ENCODE peak calls at places on chromosomes 12 and 14, in ten cellular contexts. One of them, this sample, is unnamed.

GRCh38 chr12:1859643-1860042 is 39.3 kb downstream of the LRTM2 start:
- DNase-seq in activated CD8-positive, alpha-beta T cell treated with anti-CD3 and anti-CD28 coated beads for 36 hours: no peak
- DNase-seq in astrocyte of the spinal cord: no peak
- DNase-seq in A673: no peak
- DNase-seq in esophagus muscularis mucosa: no peak
- DNase-seq in glutamatergic neuron: peak; percentile 22
- DNase-seq in neural crest cell: no peak
- DNase-seq in AG09319: no peak
- DNase-seq in progenitor cell of endocrine pancreas: no peak
- DNase-seq in CD8-positive, alpha-beta T cell: no peak
- DNase-seq in this sample: no peak

GRCh38 chr14:70780396-70781075 is 28.8 kb downstream of the MAP3K9 start:
- DNase-seq in activated CD8-positive, alpha-beta T cell treated with anti-CD3 and anti-CD28 coated beads for 36 hours: no peak
- DNase-seq in astrocyte of the spinal cord: no peak
- DNase-seq in A673: no peak
- DNase-seq in esophagus muscularis mucosa: no peak
- DNase-seq in glutamatergic neuron: no peak
- DNase-seq in neural crest cell: no peak
- DNase-seq in AG09319: no peak
- DNase-seq in progenitor cell of endocrine pancreas: no peak
- DNase-seq in CD8-positive, alpha-beta T cell: no peak
- DNase-seq in this sample: no peak

GRCh38 chr12:19171731-19172130 is 42.2 kb downstream of the PLEKHA5 start:
- DNase-seq in activated CD8-positive, alpha-beta T cell treated with anti-CD3 and anti-CD28 coated beads for 36 hours: no peak
- DNase-seq in astrocyte of the spinal cord: no peak
- DNase-seq in A673: no peak
- DNase-seq in esophagus muscularis mucosa: no peak
- DNase-seq in glutamatergic neuron: no peak
- DNase-seq in neural crest cell: no peak
- DNase-seq in AG09319: no peak
- DNase-seq in progenitor cell of endocrine pancreas: no peak
- DNase-seq in CD8-positive, alpha-beta T cell: no peak
- DNase-seq in this sample: no peak

GRCh38 chr12:52235001-52235760 is 2.1 kb downstream of the KRT7 start:
- DNase-seq in activated CD8-positive, alpha-beta T cell treated with anti-CD3 and anti-CD28 coated beads for 36 hours: no peak
- DNase-seq in astrocyte of the spinal cord: no peak
- DNase-seq in A673: no peak
- DNase-seq in esophagus muscularis mucosa: no peak
- DNase-seq in glutamatergic neuron: no peak
- DNase-seq in neural crest cell: no peak
- DNase-seq in AG09319: no peak
- DNase-seq in progenitor cell of endocrine pancreas: no peak
- DNase-seq in CD8-positive, alpha-beta T cell: no peak
- DNase-seq in this sample: no peak

GRCh38 chr12:131711551-131712205 is 788 bp downstream of the SFSWAP start:
- DNase-seq in activated CD8-positive, alpha-beta T cell treated with anti-CD3 and anti-CD28 coated beads for 36 hours: peak; percentile 9
- DNase-seq in astrocyte of the spinal cord: no peak
- DNase-seq in A673: no peak
- DNase-seq in esophagus muscularis mucosa: no peak
- DNase-seq in glutamatergic neuron: no peak
- DNase-seq in neural crest cell: no peak
- DNase-seq in AG09319: no peak
- DNase-seq in progenitor cell of endocrine pancreas: no peak
- DNase-seq in CD8-positive, alpha-beta T cell: no peak
- DNase-seq in this sample: no peak

GRCh38 chr12:48925218-48925871 is at the start of gene FKBP11:
- DNase-seq in activated CD8-positive, alpha-beta T cell treated with anti-CD3 and anti-CD28 coated beads for 36 hours: peak; percentile 90
- DNase-seq in astrocyte of the spinal cord: peak; percentile 37
- DNase-seq in A673: peak; percentile 50
- DNase-seq in esophagus muscularis mucosa: no peak
- DNase-seq in glutamatergic neuron: peak; percentile 60
- DNase-seq in neural crest cell: peak; percentile 12
- DNase-seq in AG09319: no peak
- DNase-seq in progenitor cell of endocrine pancreas: peak; percentile 24
- DNase-seq in CD8-positive, alpha-beta T cell: peak; percentile 83
- DNase-seq in this sample: no peak

GRCh38 chr12:69639400-69640016 is 28.8 kb upstream of the LRRC10 start:
- DNase-seq in activated CD8-positive, alpha-beta T cell treated with anti-CD3 and anti-CD28 coated beads for 36 hours: peak; percentile 70
- DNase-seq in astrocyte of the spinal cord: peak; percentile 66
- DNase-seq in A673: peak; percentile 86
- DNase-seq in esophagus muscularis mucosa: no peak
- DNase-seq in glutamatergic neuron: peak; percentile 78
- DNase-seq in neural crest cell: peak; percentile 66
- DNase-seq in AG09319: peak; percentile 24
- DNase-seq in progenitor cell of endocrine pancreas: peak; percentile 51
- DNase-seq in CD8-positive, alpha-beta T cell: peak; percentile 56
- DNase-seq in this sample: peak; percentile 3

GRCh38 chr12:32893008-32893407 is 3.6 kb downstream of the PKP2 start:
- DNase-seq in activated CD8-positive, alpha-beta T cell treated with anti-CD3 and anti-CD28 coated beads for 36 hours: no peak
- DNase-seq in astrocyte of the spinal cord: no peak
- DNase-seq in A673: no peak
- DNase-seq in esophagus muscularis mucosa: no peak
- DNase-seq in glutamatergic neuron: no peak
- DNase-seq in neural crest cell: no peak
- DNase-seq in AG09319: no peak
- DNase-seq in progenitor cell of endocrine pancreas: no peak
- DNase-seq in CD8-positive, alpha-beta T cell: no peak
- DNase-seq in this sample: no peak

GRCh38 chr12:62866451-62867082 is 68.4 kb downstream of the PPM1H start:
- DNase-seq in activated CD8-positive, alpha-beta T cell treated with anti-CD3 and anti-CD28 coated beads for 36 hours: no peak
- DNase-seq in astrocyte of the spinal cord: peak; percentile 78
- DNase-seq in A673: no peak
- DNase-seq in esophagus muscularis mucosa: no peak
- DNase-seq in glutamatergic neuron: no peak
- DNase-seq in neural crest cell: no peak
- DNase-seq in AG09319: no peak
- DNase-seq in progenitor cell of endocrine pancreas: no peak
- DNase-seq in CD8-positive, alpha-beta T cell: no peak
- DNase-seq in this sample: peak; percentile 62

GRCh38 chr14:54674342-54674741 is 107.4 kb downstream of the SAMD4A start:
- DNase-seq in activated CD8-positive, alpha-beta T cell treated with anti-CD3 and anti-CD28 coated beads for 36 hours: no peak
- DNase-seq in astrocyte of the spinal cord: no peak
- DNase-seq in A673: no peak
- DNase-seq in esophagus muscularis mucosa: no peak
- DNase-seq in glutamatergic neuron: no peak
- DNase-seq in neural crest cell: no peak
- DNase-seq in AG09319: no peak
- DNase-seq in progenitor cell of endocrine pancreas: no peak
- DNase-seq in CD8-positive, alpha-beta T cell: no peak
- DNase-seq in this sample: no peak

GRCh38 chr12:101720118-101720517 is 19.1 kb downstream of the SYCP3 start:
- DNase-seq in activated CD8-positive, alpha-beta T cell treated with anti-CD3 and anti-CD28 coated beads for 36 hours: no peak
- DNase-seq in astrocyte of the spinal cord: no peak
- DNase-seq in A673: no peak
- DNase-seq in esophagus muscularis mucosa: no peak
- DNase-seq in glutamatergic neuron: no peak
- DNase-seq in neural crest cell: no peak
- DNase-seq in AG09319: no peak
- DNase-seq in progenitor cell of endocrine pancreas: no peak
- DNase-seq in CD8-positive, alpha-beta T cell: no peak
- DNase-seq in this sample: no peak

GRCh38 chr12:53049582-53050318 is at the start of gene TNS2:
- DNase-seq in activated CD8-positive, alpha-beta T cell treated with anti-CD3 and anti-CD28 coated beads for 36 hours: no peak
- DNase-seq in astrocyte of the spinal cord: no peak
- DNase-seq in A673: no peak
- DNase-seq in esophagus muscularis mucosa: peak; percentile 96
- DNase-seq in glutamatergic neuron: peak; percentile 46
- DNase-seq in neural crest cell: no peak
- DNase-seq in AG09319: no peak
- DNase-seq in progenitor cell of endocrine pancreas: no peak
- DNase-seq in CD8-positive, alpha-beta T cell: no peak
- DNase-seq in this sample: no peak

GRCh38 chr14:49401373-49401772 is 184.8 kb downstream of the RPS29 start:
- DNase-seq in activated CD8-positive, alpha-beta T cell treated with anti-CD3 and anti-CD28 coated beads for 36 hours: no peak
- DNase-seq in astrocyte of the spinal cord: no peak
- DNase-seq in A673: no peak
- DNase-seq in esophagus muscularis mucosa: no peak
- DNase-seq in glutamatergic neuron: no peak
- DNase-seq in neural crest cell: no peak
- DNase-seq in AG09319: no peak
- DNase-seq in progenitor cell of endocrine pancreas: no peak
- DNase-seq in CD8-positive, alpha-beta T cell: no peak
- DNase-seq in this sample: no peak

GRCh38 chr12:41521872-41522379 is 333.8 kb downstream of the PDZRN4 start:
- DNase-seq in activated CD8-positive, alpha-beta T cell treated with anti-CD3 and anti-CD28 coated beads for 36 hours: no peak
- DNase-seq in astrocyte of the spinal cord: peak; percentile 84
- DNase-seq in A673: peak; percentile 95
- DNase-seq in esophagus muscularis mucosa: no peak
- DNase-seq in glutamatergic neuron: no peak
- DNase-seq in neural crest cell: no peak
- DNase-seq in AG09319: peak; percentile 37
- DNase-seq in progenitor cell of endocrine pancreas: no peak
- DNase-seq in CD8-positive, alpha-beta T cell: no peak
- DNase-seq in this sample: peak; percentile 75

GRCh38 chr14:50062438-50063039 is 53.8 kb downstream of the VCPKMT start:
- DNase-seq in activated CD8-positive, alpha-beta T cell treated with anti-CD3 and anti-CD28 coated beads for 36 hours: peak; percentile 91
- DNase-seq in astrocyte of the spinal cord: peak; percentile 82
- DNase-seq in A673: peak; percentile 92
- DNase-seq in esophagus muscularis mucosa: no peak
- DNase-seq in glutamatergic neuron: no peak
- DNase-seq in neural crest cell: no peak
- DNase-seq in AG09319: no peak
- DNase-seq in progenitor cell of endocrine pancreas: no peak
- DNase-seq in CD8-positive, alpha-beta T cell: peak; percentile 78
- DNase-seq in this sample: no peak

GRCh38 chr12:126432780-126433179 is 1367.5 kb downstream of the AACS start:
- DNase-seq in activated CD8-positive, alpha-beta T cell treated with anti-CD3 and anti-CD28 coated beads for 36 hours: no peak
- DNase-seq in astrocyte of the spinal cord: peak; percentile 16
- DNase-seq in A673: peak; percentile 69
- DNase-seq in esophagus muscularis mucosa: no peak
- DNase-seq in glutamatergic neuron: no peak
- DNase-seq in neural crest cell: no peak
- DNase-seq in AG09319: peak; percentile 58
- DNase-seq in progenitor cell of endocrine pancreas: no peak
- DNase-seq in CD8-positive, alpha-beta T cell: no peak
- DNase-seq in this sample: no peak

GRCh38 chr14:100555436-100556067 is 31.7 kb downstream of the BEGAIN start:
- DNase-seq in activated CD8-positive, alpha-beta T cell treated with anti-CD3 and anti-CD28 coated beads for 36 hours: no peak
- DNase-seq in astrocyte of the spinal cord: no peak
- DNase-seq in A673: no peak
- DNase-seq in esophagus muscularis mucosa: no peak
- DNase-seq in glutamatergic neuron: no peak
- DNase-seq in neural crest cell: no peak
- DNase-seq in AG09319: no peak
- DNase-seq in progenitor cell of endocrine pancreas: no peak
- DNase-seq in CD8-positive, alpha-beta T cell: no peak
- DNase-seq in this sample: no peak

GRCh38 chr14:50344831-50345563 is 32.9 kb downstream of the DMAC2L start:
- DNase-seq in activated CD8-positive, alpha-beta T cell treated with anti-CD3 and anti-CD28 coated beads for 36 hours: no peak
- DNase-seq in astrocyte of the spinal cord: no peak
- DNase-seq in A673: no peak
- DNase-seq in esophagus muscularis mucosa: no peak
- DNase-seq in glutamatergic neuron: no peak
- DNase-seq in neural crest cell: no peak
- DNase-seq in AG09319: no peak
- DNase-seq in progenitor cell of endocrine pancreas: no peak
- DNase-seq in CD8-positive, alpha-beta T cell: no peak
- DNase-seq in this sample: no peak

GRCh38 chr12:39443704-39444234 is 849 bp upstream of the KIF21A start:
- DNase-seq in activated CD8-positive, alpha-beta T cell treated with anti-CD3 and anti-CD28 coated beads for 36 hours: no peak
- DNase-seq in astrocyte of the spinal cord: no peak
- DNase-seq in A673: no peak
- DNase-seq in esophagus muscularis mucosa: no peak
- DNase-seq in glutamatergic neuron: no peak
- DNase-seq in neural crest cell: no peak
- DNase-seq in AG09319: no peak
- DNase-seq in progenitor cell of endocrine pancreas: no peak
- DNase-seq in CD8-positive, alpha-beta T cell: no peak
- DNase-seq in this sample: no peak

GRCh38 chr12:12357697-12358476 is 1.0 kb downstream of the BORCS5 start:
- DNase-seq in activated CD8-positive, alpha-beta T cell treated with anti-CD3 and anti-CD28 coated beads for 36 hours: peak; percentile 70
- DNase-seq in astrocyte of the spinal cord: peak; percentile 36
- DNase-seq in A673: peak; percentile 66
- DNase-seq in esophagus muscularis mucosa: no peak
- DNase-seq in glutamatergic neuron: no peak
- DNase-seq in neural crest cell: no peak
- DNase-seq in AG09319: no peak
- DNase-seq in progenitor cell of endocrine pancreas: no peak
- DNase-seq in CD8-positive, alpha-beta T cell: no peak
- DNase-seq in this sample: no peak
- TF ChIP-seq CTCF in activated CD8-positive, alpha-beta T cell treated with anti-CD3 and anti-CD28 coated beads for 36 hours: no peak
- TF ChIP-seq CTCF in astrocyte of the spinal cord: no peak
- TF ChIP-seq CTCF in A673: no peak
- TF ChIP-seq CTCF in esophagus muscularis mucosa: no peak
- TF ChIP-seq CTCF in glutamatergic neuron: no peak
- TF ChIP-seq CTCF in neural crest cell: peak; percentile 23
- TF ChIP-seq CTCF in AG09319: no peak
- TF ChIP-seq CTCF in progenitor cell of endocrine pancreas: no peak
- TF ChIP-seq CTCF in CD8-positive, alpha-beta T cell: no peak
- TF ChIP-seq CTCF in this sample: no peak

GRCh38 chr14:69547701-69548348 is 26.8 kb downstream of the CCDC177 start:
- DNase-seq in activated CD8-positive, alpha-beta T cell treated with anti-CD3 and anti-CD28 coated beads for 36 hours: peak; percentile 44
- DNase-seq in astrocyte of the spinal cord: peak; percentile 9
- DNase-seq in A673: peak; percentile 68
- DNase-seq in esophagus muscularis mucosa: no peak
- DNase-seq in glutamatergic neuron: peak; percentile 86
- DNase-seq in neural crest cell: peak; percentile 75
- DNase-seq in AG09319: no peak
- DNase-seq in progenitor cell of endocrine pancreas: peak; percentile 68
- DNase-seq in CD8-positive, alpha-beta T cell: peak; percentile 9
- DNase-seq in this sample: no peak
- TF ChIP-seq CTCF in activated CD8-positive, alpha-beta T cell treated with anti-CD3 and anti-CD28 coated beads for 36 hours: peak; percentile 94
- TF ChIP-seq CTCF in astrocyte of the spinal cord: peak; percentile 71
- TF ChIP-seq CTCF in A673: peak; percentile 74
- TF ChIP-seq CTCF in esophagus muscularis mucosa: no peak
- TF ChIP-seq CTCF in glutamatergic neuron: peak; percentile 97
- TF ChIP-seq CTCF in neural crest cell: peak; percentile 89
- TF ChIP-seq CTCF in AG09319: peak; percentile 49
- TF ChIP-seq CTCF in progenitor cell of endocrine pancreas: peak; percentile 92
- TF ChIP-seq CTCF in CD8-positive, alpha-beta T cell: peak; percentile 39
- TF ChIP-seq CTCF in this sample: peak; percentile 68

GRCh38 chr12:47636908-47637780 is 68.7 kb downstream of the RPAP3 start:
- DNase-seq in activated CD8-positive, alpha-beta T cell treated with anti-CD3 and anti-CD28 coated beads for 36 hours: peak; percentile 72
- DNase-seq in astrocyte of the spinal cord: no peak
- DNase-seq in A673: peak; percentile 76
- DNase-seq in esophagus muscularis mucosa: no peak
- DNase-seq in glutamatergic neuron: peak; percentile 41
- DNase-seq in neural crest cell: peak; percentile 13
- DNase-seq in AG09319: no peak
- DNase-seq in progenitor cell of endocrine pancreas: no peak
- DNase-seq in CD8-positive, alpha-beta T cell: peak; percentile 13
- DNase-seq in this sample: no peak
- TF ChIP-seq CTCF in activated CD8-positive, alpha-beta T cell treated with anti-CD3 and anti-CD28 coated beads for 36 hours: peak; percentile 50
- TF ChIP-seq CTCF in astrocyte of the spinal cord: peak; percentile 54
- TF ChIP-seq CTCF in A673: peak; percentile 84
- TF ChIP-seq CTCF in esophagus muscularis mucosa: no peak
- TF ChIP-seq CTCF in glutamatergic neuron: peak; percentile 58
- TF ChIP-seq CTCF in neural crest cell: peak; percentile 58
- TF ChIP-seq CTCF in AG09319: peak; percentile 39
- TF ChIP-seq CTCF in progenitor cell of endocrine pancreas: peak; percentile 35
- TF ChIP-seq CTCF in CD8-positive, alpha-beta T cell: no peak
- TF ChIP-seq CTCF in this sample: peak; percentile 33

DNA sequence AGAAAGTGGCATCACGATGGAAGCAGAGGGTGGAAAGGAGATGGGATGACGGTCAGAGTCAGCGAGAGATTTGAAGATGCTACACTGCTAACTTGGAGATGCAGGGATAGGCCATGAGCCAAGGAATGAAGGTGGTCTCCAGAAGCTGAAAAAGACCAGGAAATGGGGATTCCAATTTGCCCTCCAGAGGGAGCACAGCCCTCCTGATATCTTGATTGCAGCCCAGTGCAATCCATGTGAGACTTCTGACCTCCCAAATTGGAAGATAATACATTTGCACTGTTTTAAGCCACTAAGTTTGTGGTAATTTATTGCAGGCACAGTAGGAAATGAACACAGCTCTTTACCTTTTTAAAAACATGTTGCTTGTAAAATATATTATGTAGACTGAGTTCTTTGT is 549.5 kb downstream of the VRK1 start:
- DNase-seq in activated CD8-positive, alpha-beta T cell treated with anti-CD3 and anti-CD28 coated beads for 36 hours: no peak
- DNase-seq in astrocyte of the spinal cord: no peak
- DNase-seq in A673: no peak
- DNase-seq in esophagus muscularis mucosa: no peak
- DNase-seq in glutamatergic neuron: no peak
- DNase-seq in neural crest cell: no peak
- DNase-seq in AG09319: no peak
- DNase-seq in progenitor cell of endocrine pancreas: no peak
- DNase-seq in CD8-positive, alpha-beta T cell: no peak
- DNase-seq in this sample: no peak
- TF ChIP-seq CTCF in activated CD8-positive, alpha-beta T cell treated with anti-CD3 and anti-CD28 coated beads for 36 hours: no peak
- TF ChIP-seq CTCF in astrocyte of the spinal cord: no peak
- TF ChIP-seq CTCF in A673: peak; percentile 12
- TF ChIP-seq CTCF in esophagus muscularis mucosa: no peak
- TF ChIP-seq CTCF in glutamatergic neuron: no peak
- TF ChIP-seq CTCF in neural crest cell: no peak
- TF ChIP-seq CTCF in AG09319: no peak
- TF ChIP-seq CTCF in progenitor cell of endocrine pancreas: no peak
- TF ChIP-seq CTCF in CD8-positive, alpha-beta T cell: no peak
- TF ChIP-seq CTCF in this sample: no peak

This sample was measured in AG04449.